ENCODE peak calls at places on chromosomes 6 and 20, in eight cellular contexts. C, B, I, U, E, F, S and Y are unnamed samples.

GRCh38 chr6:85493389-85493788 is 43.5 kb downstream of the NT5E start:
- DNase-seq in E (no peak), S (no peak), I (no peak), B (no peak), C (no peak), F (no peak), U (no peak), Y (no peak)

GRCh38 chr20:5191829-5192569 is 65.2 kb downstream of the CDS2 start:
- DNase-seq in C (peak; percentile 70), I (no peak), B (no peak), S (peak; percentile 67), F (peak; percentile 56), U (peak; percentile 77), E (peak; percentile 73), Y (no peak)

GRCh38 chr6:124393536-124393935 is 568.7 kb upstream of the RNF217 start:
- DNase-seq in I (no peak), F (no peak), S (no peak), C (no peak), B (no peak), E (no peak), U (peak; percentile 24), Y (no peak)

GRCh38 chr20:17794400-17794799 is 94.6 kb downstream of the BANF2 start:
- DNase-seq in E (no peak), I (no peak), F (peak; percentile 43), U (no peak), C (no peak), S (no peak), B (no peak), Y (no peak)

GRCh38 chr6:37731888-37732287 is 34.2 kb upstream of the MDGA1 start:
- DNase-seq in E (no peak), U (no peak), S (peak; percentile 69), C (no peak), I (no peak), B (no peak), F (no peak), Y (no peak)

GRCh38 chr6:146194434-146194833 is 165.6 kb downstream of the GRM1 start:
- DNase-seq in U (no peak), I (no peak), E (no peak), C (no peak), B (no peak), F (no peak), S (no peak), Y (no peak)

GRCh38 chr6:72182337-72183246 is 296.2 kb downstream of the RIMS1 start:
- DNase-seq in C (no peak), F (peak; percentile 26), S (peak; percentile 56), E (peak; percentile 24), U (peak; percentile 43), I (peak; percentile 30), B (no peak), Y (no peak)

GRCh38 chr20:63969851-63970713 is at the start of gene ZNF512B:
- DNase-seq in C (peak; percentile 56), I (peak; percentile 55), S (peak; percentile 60), F (no peak), B (peak; percentile 25), U (peak; percentile 35), E (peak; percentile 54), Y (no peak)